ENCODE peak calls at places on chromosome 7, in six cellular contexts. J is colonic mucosa, T is MM.1S, R is cardiac fibroblast, M is mammary epithelial cell, I is Peyer's patch. D is an unnamed sample.

GRCh38 chr7:32347244-32347828 is 142.8 kb downstream of the LSM5 start:
- DNase-seq in J (peak), T (no peak), R (peak), M (no peak), I (no peak), D (no peak)

GRCh38 chr7:107615910-107616680 is 36.0 kb downstream of the BCAP29 start:
- DNase-seq in J (no peak), T (no peak), R (no peak), M (peak), I (no peak), D (no peak)

GRCh38 chr7:23200331-23200730 is 18.5 kb downstream of the NUP42 start:
- DNase-seq in J (no peak), T (no peak), R (no peak), M (no peak), I (no peak), D (no peak)

GRCh38 chr7:114922151-114922651 is 307 bp downstream of the MDFIC start:
- DNase-seq in J (peak), T (peak), R (peak), M (peak), I (peak), D (peak)

GRCh38 chr7:23767514-23767913 is 57.5 kb downstream of the STK31 start:
- DNase-seq in J (no peak), T (no peak), R (no peak), M (no peak), I (no peak), D (no peak)

GRCh38 chr7:41579961-41580935 is 122.6 kb downstream of the INHBA start:
- DNase-seq in J (no peak), T (no peak), R (peak), M (peak), I (no peak), D (no peak)

GRCh38 chr7:143372070-143372469 is 9.1 kb upstream of the ZYX start:
- DNase-seq in J (peak), T (no peak), R (peak), M (peak), I (peak), D (peak)

GRCh38 chr7:32154797-32155196 is 84.6 kb upstream of the PDE1C start:
- DNase-seq in J (no peak), T (no peak), R (peak), M (no peak), I (no peak), D (peak)

GRCh38 chr7:113809591-113809990 is 109.2 kb downstream of the PPP1R3A start:
- DNase-seq in J (no peak), T (no peak), R (no peak), M (no peak), I (no peak), D (no peak)

GRCh38 chr7:39587393-39587792 is 21.2 kb downstream of the YAE1 start:
- DNase-seq in J (no peak), T (no peak), R (no peak), M (peak), I (no peak), D (no peak)

GRCh38 chr7:121029302-121029701 is 40.8 kb downstream of the CPED1 start:
- DNase-seq in J (no peak), T (no peak), R (no peak), M (no peak), I (no peak), D (no peak)

GRCh38 chr7:148944935-148945934 is 61.1 kb upstream of the EZH2 start:
- DNase-seq in J (no peak), T (no peak), R (peak), M (no peak), I (no peak), D (no peak)

GRCh38 chr7:110204527-110204926 is 886.4 kb upstream of the LRRN3 start:
- DNase-seq in J (no peak), T (no peak), R (no peak), M (peak), I (no peak), D (no peak)
- TF ChIP-seq CTCF in J (no peak), T (no peak), R (no peak), M (peak), I (no peak), D (no peak)

GRCh38 chr7:18572885-18573284 is 77.3 kb downstream of the HDAC9 start:
- DNase-seq in J (no peak), T (no peak), R (no peak), M (no peak), I (no peak), D (no peak)
- H3K4me3 ChIP-seq in J (no peak), T (no peak), R (no peak), M (no peak), I (no peak), D (no peak)

GRCh38 chr7:43072530-43072929 is 39.9 kb upstream of the HECW1 start:
- DNase-seq in J (no peak), T (peak), R (peak), M (no peak), I (no peak), D (no peak)

GRCh38 chr7:43077285-43077684 is 35.2 kb upstream of the HECW1 start:
- DNase-seq in J (no peak), T (no peak), R (no peak), M (no peak), I (no peak), D (no peak)

GRCh38 chr7:43076606-43077005 is 35.8 kb upstream of the HECW1 start:
- DNase-seq in J (no peak), T (no peak), R (no peak), M (no peak), I (no peak), D (no peak)

GRCh38 chr7:43076189-43076605 is 36.2 kb upstream of the HECW1 start:
- DNase-seq in J (no peak), T (peak), R (no peak), M (peak), I (no peak), D (no peak)

DNA sequence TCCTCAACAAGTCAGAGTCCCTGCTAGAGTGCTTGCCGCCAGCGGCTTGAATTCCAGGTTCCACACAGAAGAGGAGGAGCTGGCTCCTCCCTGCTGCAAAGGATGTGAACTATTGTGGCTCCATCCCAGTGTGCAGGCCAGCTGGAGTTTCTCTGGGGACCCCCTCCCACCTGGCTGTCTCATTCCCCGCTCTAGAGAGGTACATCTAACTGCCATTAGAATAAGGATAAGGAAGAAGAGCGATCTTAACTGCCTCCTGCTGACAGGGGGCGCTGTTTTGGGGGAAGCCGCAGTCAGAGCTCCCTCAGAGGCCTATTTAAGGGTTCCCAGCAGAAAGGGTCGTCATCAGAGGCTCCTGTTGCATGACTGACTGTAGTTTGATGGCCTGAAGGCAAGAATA is 40.8 kb upstream of the HECW1 start:
- DNase-seq in J (no peak), T (peak), R (peak), M (no peak), I (no peak), D (no peak)
- TF ChIP-seq CTCF in J (no peak), T (peak), R (peak), M (peak), I (no peak), D (no peak)

GRCh38 chr7:30778246-30779025 is 7.2 kb downstream of the MINDY4 start:
- DNase-seq in J (no peak), T (no peak), R (peak), M (no peak), I (no peak), D (no peak)
- H3K4me3 ChIP-seq in J (no peak), T (no peak), R (no peak), M (no peak), I (no peak), D (peak)

DNA sequence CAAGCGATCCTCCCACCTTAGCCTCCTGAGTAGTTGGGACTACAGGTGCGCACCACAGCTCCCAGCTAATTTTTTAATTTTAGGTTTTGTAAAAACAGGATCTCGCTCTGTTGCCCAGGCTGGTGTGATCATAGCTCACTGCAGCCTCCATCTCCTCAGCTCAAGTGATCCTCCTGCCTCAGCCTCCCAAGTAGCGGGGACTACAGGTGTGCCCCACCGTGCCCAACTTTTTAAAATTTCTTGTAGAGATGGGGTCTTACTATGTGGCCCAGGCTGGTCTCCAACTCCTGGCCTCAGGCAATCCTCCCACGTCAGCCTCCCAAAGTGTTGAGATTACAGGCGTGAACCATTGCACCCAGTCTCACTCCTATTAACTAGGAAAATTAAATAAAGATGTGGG is 7.5 kb downstream of the TMEM225B start:
- DNase-seq in J (no peak), T (no peak), R (no peak), M (no peak), I (no peak), D (no peak)
- TF ChIP-seq CTCF in J (no peak), T (no peak), R (no peak), M (no peak), I (no peak), D (no peak)